ENCODE peak calls at places on chromosomes 3 and 15, in four cellular contexts. Z is EH, K is germinal center, P is sciatic nerve. N is an unnamed sample.

GRCh38 chr3:140922634-140923033 is 19.0 kb upstream of the SLC25A36 start:
- DNase-seq in P (no peak), Z (peak; percentile 37), K (peak; percentile 31), N (no peak)

GRCh38 chr15:67411491-67411890 is 109.4 kb upstream of the C15orf61 start:
- DNase-seq in P (no peak), Z (peak; percentile 22), K (no peak), N (no peak)

GRCh38 chr3:72818092-72818721 is 30.0 kb downstream of the SHQ1 start:
- DNase-seq in Z (peak; percentile 47), P (no peak), K (no peak), N (no peak)

GRCh38 chr3:126107203-126107939 is 23.4 kb upstream of the SLC41A3 start:
- DNase-seq in K (no peak), P (peak; percentile 25), Z (no peak), N (no peak)

GRCh38 chr3:52528596-52529375 is 4.9 kb downstream of the NT5DC2 start:
- DNase-seq in Z (no peak), K (no peak), P (peak; percentile 59), N (peak; percentile 11)

GRCh38 chr3:49470714-49471420 is 800 bp downstream of the DAG1 start:
- DNase-seq in K (no peak), Z (no peak), P (no peak), N (no peak)

GRCh38 chr15:56366211-56366610 is 985 bp downstream of the TEX9 start:
- DNase-seq in K (no peak), Z (no peak), P (no peak), N (no peak)

GRCh38 chr3:160225181-160226025 is at the start of gene C3orf80:
- DNase-seq in P (no peak), Z (peak; percentile 61), K (peak; percentile 55), N (peak; percentile 41)

GRCh38 chr3:33645060-33645841 is 72.8 kb downstream of the CLASP2 start:
- DNase-seq in P (no peak), Z (peak; percentile 13), K (no peak), N (no peak)

GRCh38 chr3:143119009-143119914 is at the start of gene CHST2:
- DNase-seq in K (peak; percentile 94), P (peak; percentile 69), Z (peak; percentile 79), N (peak; percentile 77)

GRCh38 chr15:28191832-28192231 is 92.7 kb upstream of the OCA2 start:
- DNase-seq in Z (peak; percentile 43), K (no peak), P (peak; percentile 67), N (no peak)

GRCh38 chr15:31211353-31211752 is 109.8 kb upstream of the TRPM1 start:
- DNase-seq in P (no peak), K (no peak), Z (no peak), N (no peak)

GRCh38 chr3:100087203-100087602 is 27.1 kb downstream of the FILIP1L start:
- DNase-seq in P (no peak), Z (peak; percentile 87), K (no peak), N (no peak)

GRCh38 chr15:61743352-61743909 is 316.8 kb downstream of the VPS13C start:
- DNase-seq in P (no peak), Z (no peak), K (no peak), N (no peak)

GRCh38 chr3:100525753-100526612 is 33.6 kb downstream of the TMEM45A start:
- DNase-seq in Z (peak; percentile 99), P (no peak), K (no peak), N (no peak)

GRCh38 chr15:75661041-75661778 is 13.5 kb downstream of the SNX33 start:
- DNase-seq in K (no peak), Z (peak; percentile 96), P (peak; percentile 92), N (no peak)

GRCh38 chr3:63207066-63207590 is 71.0 kb upstream of the SYNPR start:
- DNase-seq in Z (no peak), K (no peak), P (no peak), N (no peak)

GRCh38 chr3:41267975-41268640 is 68.8 kb downstream of the CTNNB1 start:
- DNase-seq in K (no peak), P (no peak), Z (peak; percentile 97), N (no peak)

GRCh38 chr15:74780983-74781672 is 752 bp upstream of the CSK start:
- DNase-seq in P (no peak), Z (peak; percentile 49), K (no peak), N (peak; percentile 46)

GRCh38 chr3:193894121-193894863 is 241.7 kb upstream of the HES1 start:
- DNase-seq in K (no peak), Z (no peak), P (no peak), N (no peak)

GRCh38 chr15:82537351-82537908 is 2.8 kb downstream of the RPS17 start:
- DNase-seq in Z (no peak), P (no peak), K (no peak), N (no peak)

GRCh38 chr3:84783281-84783680 is 175.5 kb upstream of the CADM2 start:
- DNase-seq in K (no peak), P (no peak), Z (no peak), N (no peak)

GRCh38 chr3:100730524-100730923 is 21.2 kb downstream of the TFG start:
- DNase-seq in Z (no peak), K (no peak), P (no peak), N (no peak)

GRCh38 chr3:41199866-41200668 is 762 bp downstream of the CTNNB1 start:
- DNase-seq in P (peak; percentile 71), Z (peak; percentile 35), K (peak; percentile 70), N (no peak)

GRCh38 chr15:36992454-36992853 is 107.9 kb downstream of the MEIS2 start:
- DNase-seq in K (no peak), Z (no peak), P (no peak), N (no peak)

GRCh38 chr15:68991723-68992122 is 22.8 kb upstream of the NOX5 start:
- DNase-seq in K (no peak), Z (no peak), P (no peak), N (no peak)

GRCh38 chr3:102006812-102007485 is 157.6 kb downstream of the NFKBIZ start:
- DNase-seq in Z (peak; percentile 98), P (no peak), K (no peak), N (no peak)

GRCh38 chr15:64045774-64046346 is 425 bp downstream of the DAPK2 start:
- DNase-seq in K (peak; percentile 62), P (no peak), Z (peak; percentile 23), N (peak; percentile 33)

GRCh38 chr3:192260611-192261010 is 466.7 kb downstream of the FGF12 start:
- DNase-seq in K (no peak), Z (no peak), P (no peak), N (no peak)

GRCh38 chr3:136992091-136992490 is 34.3 kb downstream of the IL20RB start:
- DNase-seq in Z (no peak), K (no peak), P (no peak), N (no peak)

GRCh38 chr3:130345487-130346079 is at the start of gene COL6A5:
- DNase-seq in P (no peak), Z (no peak), K (no peak), N (no peak)

GRCh38 chr3:107942244-107942643 is 148.6 kb downstream of the CD47 start:
- DNase-seq in K (no peak), P (no peak), Z (no peak), N (no peak)

GRCh38 chr15:87863152-87863551 is 393.4 kb downstream of the NTRK3 start:
- DNase-seq in K (no peak), Z (peak; percentile 38), P (no peak), N (no peak)

GRCh38 chr3:143736651-143737050 is 111.6 kb downstream of the SLC9A9 start:
- DNase-seq in P (no peak), Z (no peak), K (no peak), N (no peak)